ENCODE peak calls at places on chromosomes 7 and 10, in eight cellular contexts. Y is CD8-positive, alpha-beta T cell; Q is transverse colon; I is AG09309; G is heart left ventricle; L is left ventricle myocardium inferior; T is stomach; E is foreskin fibroblast. B is an unnamed sample.

GRCh38 chr7:73615886-73616285 is 8.4 kb downstream of the MLXIPL start:
- DNase-seq in Y (no peak), Q (no peak), I (no peak), G (no peak), L (no peak), T (no peak), E (no peak), B (peak)

GRCh38 chr10:92813979-92814378 is 34.3 kb upstream of the EXOC6 start:
- DNase-seq in Y (no peak), Q (no peak), I (no peak), G (no peak), L (no peak), T (no peak), E (no peak), B (no peak)

GRCh38 chr7:27840314-27840713 is 100.4 kb downstream of the TAX1BP1 start:
- DNase-seq in Y (no peak), Q (no peak), I (no peak), G (no peak), L (no peak), T (no peak), E (no peak), B (no peak)

GRCh38 chr7:1670894-1671875 is 1.1 kb downstream of the ELFN1 start:
- DNase-seq in Y (peak), Q (no peak), I (no peak), G (peak), L (no peak), T (no peak), E (no peak), B (no peak)

GRCh38 chr10:6009961-6010360 is 32.6 kb upstream of the IL15RA start:
- DNase-seq in Y (no peak), Q (no peak), I (no peak), G (no peak), L (no peak), T (no peak), E (no peak), B (peak)

GRCh38 chr10:100008142-100008522 is 1.6 kb downstream of the DNMBP start:
- DNase-seq in Y (no peak), Q (no peak), I (no peak), G (no peak), L (no peak), T (no peak), E (peak), B (peak)

GRCh38 chr10:81995254-81995653 is 120.3 kb downstream of the NRG3 start:
- DNase-seq in Y (no peak), Q (no peak), I (no peak), G (no peak), L (no peak), T (no peak), E (no peak), B (no peak)

GRCh38 chr7:88835147-88835728 is 39.7 kb upstream of the TEX47 start:
- DNase-seq in Y (no peak), Q (no peak), I (no peak), G (no peak), L (no peak), T (no peak), E (no peak), B (peak)

GRCh38 chr7:44486693-44487092 is 3.8 kb downstream of the NUDCD3 start:
- DNase-seq in Y (no peak), Q (no peak), I (no peak), G (no peak), L (no peak), T (peak), E (peak), B (peak)

GRCh38 chr7:44488955-44489354 is 1.5 kb downstream of the NUDCD3 start:
- DNase-seq in Y (no peak), Q (no peak), I (no peak), G (no peak), L (no peak), T (no peak), E (no peak), B (no peak)

GRCh38 chr7:44489955-44490350 is 505 bp downstream of the NUDCD3 start:
- DNase-seq in Y (no peak), Q (peak), I (no peak), G (no peak), L (no peak), T (peak), E (peak), B (no peak)

GRCh38 chr7:44491229-44491628 is 771 bp upstream of the NUDCD3 start:
- DNase-seq in Y (no peak), Q (no peak), I (no peak), G (no peak), L (no peak), T (no peak), E (no peak), B (no peak)

DNA sequence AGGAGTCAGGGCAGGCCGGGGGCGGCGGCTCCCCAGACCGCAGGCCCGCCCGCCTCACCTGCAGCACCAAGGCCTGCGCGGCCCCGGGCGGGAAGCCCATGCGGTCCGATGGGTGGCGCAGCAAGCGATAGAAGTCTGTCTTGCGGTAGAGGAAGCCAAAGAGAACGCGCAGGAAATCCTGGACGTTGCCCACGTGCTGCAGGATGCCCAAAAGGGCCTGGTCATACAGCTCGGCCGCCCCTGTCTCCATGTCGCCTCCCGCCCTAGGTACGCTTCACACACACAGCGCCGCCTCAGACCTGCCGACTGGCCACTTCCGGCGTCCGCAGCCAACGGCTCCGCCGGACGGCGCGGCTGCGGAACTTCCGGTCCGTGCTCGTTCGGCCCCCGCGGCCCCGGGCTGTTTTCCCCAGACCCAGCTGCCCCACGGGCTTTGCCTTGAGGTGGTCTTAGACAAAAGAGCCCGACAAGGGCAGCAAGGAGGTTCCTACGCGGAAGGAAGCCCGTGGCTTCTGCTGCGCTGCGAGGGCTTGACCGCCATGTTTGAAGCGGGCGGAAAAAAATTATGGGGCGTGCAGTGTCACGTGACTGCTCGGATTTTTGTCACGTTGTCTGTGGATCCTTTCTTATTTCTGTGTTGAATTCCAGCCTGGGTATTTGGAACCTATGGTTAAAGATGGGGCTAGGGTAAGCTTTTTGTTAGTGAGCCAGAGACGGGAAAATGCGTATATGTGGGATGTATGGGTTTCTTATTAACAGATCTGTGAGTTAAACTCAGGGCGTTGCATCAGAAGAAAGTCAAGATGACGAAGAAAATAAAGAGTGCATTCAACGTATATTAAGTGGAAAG is at the start of gene NUDCD3:
- DNase-seq in Y (peak), Q (peak), I (no peak), G (peak), L (peak), T (peak), E (peak), B (peak)
- TF ChIP-seq CTCF in Y (no peak), Q (no peak), I (peak), G (no peak), L (peak), T (no peak), E (peak), B (peak)

GRCh38 chr7:35454575-35455385 is 200.9 kb upstream of the TBX20 start:
- DNase-seq in Y (no peak), Q (no peak), I (no peak), G (no peak), L (no peak), T (no peak), E (no peak), B (no peak)
- H3K4me3 ChIP-seq in Y (no peak), Q (no peak), I (no peak), G (peak), L (peak), T (peak), E (no peak), B (no peak)

DNA sequence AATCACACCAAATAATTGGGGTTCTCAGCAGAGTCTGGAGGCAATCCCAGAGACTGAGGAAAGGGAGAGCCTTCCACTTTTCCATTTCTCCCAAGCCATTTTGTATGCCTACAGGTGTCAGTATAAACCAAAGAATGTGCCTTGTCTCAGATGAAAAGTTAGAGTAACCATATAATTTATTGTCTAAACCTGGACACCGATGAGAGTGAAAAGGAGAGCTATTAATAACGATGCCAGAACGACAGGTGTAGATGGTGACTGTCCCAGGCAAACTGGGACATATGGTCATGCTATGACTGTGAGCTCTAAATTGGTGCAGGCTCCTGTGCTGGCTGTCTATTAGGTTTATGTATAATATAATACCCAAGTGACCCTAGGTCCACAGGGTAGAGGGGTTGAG is 219.6 kb downstream of the ARHGAP12 start:
- DNase-seq in Y (no peak), Q (no peak), I (no peak), G (no peak), L (no peak), T (no peak), E (no peak), B (peak)
- TF ChIP-seq CTCF in Y (no peak), Q (no peak), I (peak), G (peak), L (peak), T (no peak), E (peak), B (peak)

GRCh38 chr7:45657136-45657889 is 83.1 kb downstream of the ADCY1 start:
- DNase-seq in Y (no peak), Q (no peak), I (no peak), G (no peak), L (no peak), T (peak), E (no peak), B (no peak)
- H3K4me3 ChIP-seq in Y (no peak), Q (no peak), I (no peak), G (no peak), L (no peak), T (no peak), E (no peak), B (no peak)

DNA sequence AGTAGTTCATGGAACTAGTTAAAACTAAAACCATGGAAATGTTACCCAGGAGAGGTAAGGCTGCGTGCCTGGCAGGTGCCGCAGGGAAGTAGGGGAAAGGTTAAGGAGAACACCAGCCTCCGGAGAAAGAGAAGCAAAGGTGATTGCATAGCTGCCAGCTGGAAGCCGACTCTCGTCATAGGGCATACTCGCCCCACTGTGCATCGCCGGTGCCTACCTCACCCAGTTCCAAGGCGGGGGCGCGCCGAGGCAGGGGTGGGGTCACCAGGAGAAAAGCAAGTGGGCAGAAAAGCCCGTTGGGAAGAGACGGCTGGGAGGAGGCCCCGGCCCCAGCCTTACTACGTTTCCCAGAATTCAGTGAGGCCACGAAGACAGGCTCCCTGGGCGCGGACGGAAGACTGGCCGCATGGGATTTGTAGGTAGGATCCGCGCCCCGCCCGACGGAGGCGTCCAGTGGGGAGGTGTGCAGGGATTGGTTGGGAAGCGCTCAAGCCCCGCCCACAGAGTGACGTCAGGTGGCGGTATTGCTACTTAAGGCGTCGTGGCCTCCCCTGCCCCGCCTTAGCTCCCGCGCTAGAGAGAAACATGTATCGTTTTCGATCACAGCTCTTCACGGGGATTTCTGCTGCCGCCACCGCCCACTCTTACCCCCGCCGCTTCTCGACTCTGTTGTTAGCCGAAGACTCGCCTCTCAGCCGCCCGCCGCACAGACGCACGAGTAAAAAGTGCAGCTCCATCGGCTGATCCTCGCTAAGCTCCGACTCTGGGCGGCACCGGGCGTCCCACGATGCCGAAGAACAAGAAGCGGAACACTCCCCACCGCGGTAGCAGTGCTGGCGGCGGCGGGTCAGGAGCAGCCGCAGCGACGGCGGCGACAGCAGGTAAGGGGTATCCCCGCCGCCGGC is at the start of gene IFRD1:
- DNase-seq in Y (peak), Q (peak), I (peak), G (peak), L (peak), T (peak), E (peak), B (peak)
- TF ChIP-seq CTCF in Y (no peak), Q (no peak), I (no peak), G (no peak), L (no peak), T (no peak), E (no peak), B (no peak)

DNA sequence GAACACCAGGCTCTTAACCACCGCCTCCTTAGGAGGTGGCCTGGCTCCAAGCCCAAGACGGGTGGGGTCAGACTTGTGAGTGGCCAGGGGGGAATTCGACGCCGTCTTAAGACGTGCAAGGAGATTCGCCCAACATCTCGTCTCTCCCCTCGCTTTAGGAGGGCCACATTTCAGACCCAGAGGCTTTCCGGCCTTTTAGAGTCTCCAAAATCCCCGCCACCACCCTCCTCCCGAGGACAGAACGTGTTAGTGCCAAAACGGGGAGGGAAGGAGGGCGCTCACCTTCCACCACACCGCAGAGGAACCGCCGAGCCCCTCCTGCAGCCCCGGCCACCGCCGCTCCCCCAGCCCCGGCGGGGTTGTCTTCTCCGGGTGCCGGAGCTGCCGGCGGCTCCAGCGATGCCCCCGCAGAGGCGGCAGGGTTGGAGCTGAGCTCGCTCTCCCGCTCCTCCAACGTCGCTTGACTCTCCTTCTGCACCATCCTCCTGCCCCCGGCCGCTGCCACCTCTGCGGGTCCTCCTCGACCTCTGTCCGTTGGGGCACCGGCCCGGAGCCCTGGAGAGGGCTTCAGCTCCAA is 614 bp downstream of the OGA start:
- DNase-seq in Y (no peak), Q (peak), I (peak), G (peak), L (peak), T (peak), E (peak), B (peak)
- H3K4me3 ChIP-seq in Y (peak), Q (peak), I (peak), G (peak), L (peak), T (peak), E (peak), B (peak)

GRCh38 chr7:142401951-142402350 is 144.1 kb upstream of the PRSS58 start:
- DNase-seq in Y (no peak), Q (no peak), I (no peak), G (no peak), L (no peak), T (no peak), E (no peak), B (no peak)

GRCh38 chr7:142408794-142409193 is 150.9 kb upstream of the PRSS58 start:
- DNase-seq in Y (no peak), Q (no peak), I (no peak), G (no peak), L (no peak), T (no peak), E (no peak), B (no peak)

GRCh38 chr7:142409471-142409870 is 151.6 kb upstream of the PRSS58 start:
- DNase-seq in Y (no peak), Q (no peak), I (no peak), G (no peak), L (no peak), T (no peak), E (no peak), B (no peak)

GRCh38 chr7:142407939-142408573 is 150.2 kb upstream of the PRSS58 start:
- DNase-seq in Y (no peak), Q (no peak), I (no peak), G (no peak), L (no peak), T (no peak), E (no peak), B (peak)

GRCh38 chr7:142405122-142405765 is 147.4 kb upstream of the PRSS58 start:
- DNase-seq in Y (no peak), Q (no peak), I (peak), G (no peak), L (no peak), T (no peak), E (no peak), B (no peak)
- TF ChIP-seq CTCF in Y (no peak), Q (no peak), I (peak), G (no peak), L (no peak), T (no peak), E (peak), B (no peak)

DNA sequence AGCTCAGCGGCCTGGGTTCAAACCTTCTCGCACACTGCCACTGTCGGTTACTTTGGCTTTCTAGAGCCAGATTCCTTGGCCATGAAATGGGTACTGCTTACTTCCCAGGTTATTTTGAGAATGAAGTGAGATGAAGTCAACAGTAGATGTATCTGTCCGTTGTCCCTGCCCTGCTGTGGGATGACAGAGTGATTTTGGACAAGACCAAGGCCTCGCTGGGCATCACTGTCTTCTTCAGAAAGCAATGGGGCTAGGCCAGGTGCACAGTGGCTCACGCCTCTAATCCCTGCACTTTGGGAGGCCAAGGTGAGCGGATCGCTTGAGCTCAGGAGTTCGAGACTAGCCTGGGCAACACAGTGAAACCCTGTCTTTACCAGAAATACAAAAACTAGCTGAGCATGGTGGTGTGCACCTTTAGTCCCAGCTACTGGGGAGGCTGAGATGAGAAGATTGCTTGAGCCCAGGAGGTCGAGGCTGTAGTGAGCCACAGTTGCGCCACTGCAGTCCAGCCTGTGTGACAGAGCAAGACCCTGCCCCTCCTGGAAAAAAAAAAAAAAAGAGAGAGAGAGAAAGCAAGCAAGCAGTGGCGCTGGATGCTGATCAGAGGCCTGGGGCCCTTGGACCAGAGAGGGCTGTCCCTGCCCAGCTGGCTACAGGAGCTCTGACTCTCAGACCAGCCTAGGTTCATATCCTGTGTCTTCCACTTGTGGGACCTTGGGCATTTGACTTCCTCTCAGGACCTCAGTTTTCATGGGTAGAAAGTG is 25.8 kb downstream of the ZMIZ1 start:
- DNase-seq in Y (no peak), Q (no peak), I (no peak), G (no peak), L (no peak), T (no peak), E (no peak), B (no peak)
- H3K4me3 ChIP-seq in Y (no peak), Q (peak), I (no peak), G (peak), L (peak), T (no peak), E (no peak), B (no peak)

GRCh38 chr7:144027070-144027469 is 21.7 kb upstream of the OR2A5 start:
- DNase-seq in Y (no peak), Q (no peak), I (no peak), G (no peak), L (no peak), T (no peak), E (peak), B (peak)
- TF ChIP-seq CTCF in Y (no peak), Q (peak), I (peak), G (peak), L (peak), T (no peak), E (peak), B (peak)